ENCODE peak calls at places on chromosomes 2 and 18, in ten cellular contexts. H, X, F, E, S, B, J, O, W and L are unnamed samples. For H3K4me1, the result is how much of the 10 kb centered on the place peaks cover.

GRCh38 chr2:73291093-73291460 is 2.3 kb downstream of the EGR4 start:
- DNase-seq in B (peak), H (peak), O (peak), F (no peak), W (peak), E (peak), S (peak), J (peak), X (no peak), L (peak)

GRCh38 chr2:193276069-193276468 is 1081.3 kb upstream of the TMEFF2 start:
- DNase-seq in F (no peak), O (no peak), X (no peak), B (no peak), W (peak), E (no peak), H (no peak), J (no peak), S (no peak), L (no peak)

GRCh38 chr2:239201531-239201876 is 199.3 kb downstream of the HDAC4 start:
- DNase-seq in H (peak), E (no peak), S (no peak), O (no peak), B (peak), X (peak), J (no peak), F (no peak), W (no peak), L (peak)

GRCh38 chr2:54204476-54204875 is 51.6 kb downstream of the TSPYL6 start:
- DNase-seq in X (no peak), J (no peak), W (no peak), H (no peak), E (no peak), F (no peak), B (no peak), S (no peak), O (no peak), L (no peak)

GRCh38 chr2:188207554-188207953 is 84.1 kb upstream of the GULP1 start:
- DNase-seq in E (no peak), H (no peak), S (no peak), F (no peak), X (no peak), W (no peak), O (no peak), B (no peak), J (no peak), L (no peak)

GRCh38 chr2:70035344-70035844 is 51.9 kb upstream of the PCBP1 start:
- DNase-seq in S (no peak), J (peak), O (no peak), F (no peak), W (no peak), B (no peak), E (no peak), X (no peak), H (no peak), L (no peak)

GRCh38 chr2:40248294-40248693 is 203.6 kb downstream of the SLC8A1 start:
- DNase-seq in W (no peak), F (no peak), S (no peak), H (no peak), O (no peak), B (no peak), E (no peak), X (no peak), J (no peak), L (no peak)

GRCh38 chr2:120239488-120240287 is 13.0 kb upstream of the RALB start:
- DNase-seq in E (peak), H (peak), X (no peak), B (peak), O (peak), F (peak), W (no peak), S (peak), J (peak), L (peak)

GRCh38 chr18:13603304-13604019 is 122.9 kb downstream of the FAM210A start:
- DNase-seq in B (no peak), J (no peak), W (no peak), H (no peak), S (no peak), F (no peak), O (no peak), X (no peak), E (no peak), L (no peak)

GRCh38 chr18:76374330-76375281 is 120.4 kb downstream of the ZNF516 start:
- DNase-seq in J (no peak), E (no peak), S (no peak), X (no peak), H (no peak), B (peak), W (no peak), F (no peak), O (no peak), L (no peak)

GRCh38 chr18:6666286-6666685 is 63.2 kb upstream of the ARHGAP28 start:
- DNase-seq in O (no peak), B (no peak), W (no peak), J (no peak), E (peak), X (no peak), F (no peak), S (no peak), H (no peak), L (no peak)

GRCh38 chr2:241393524-241394196 is 37.6 kb downstream of the FARP2 start:
- DNase-seq in F (no peak), X (no peak), W (no peak), J (no peak), B (no peak), E (no peak), H (no peak), O (no peak), S (no peak), L (no peak)

GRCh38 chr2:233351423-233351822 is 2.9 kb upstream of the DGKD start:
- DNase-seq in E (no peak), W (no peak), S (no peak), O (no peak), H (no peak), X (no peak), B (no peak), F (no peak), J (no peak), L (no peak)

GRCh38 chr2:1995987-1996386 is 251.7 kb upstream of the PXDN start:
- DNase-seq in X (no peak), B (no peak), E (peak), S (no peak), W (no peak), H (no peak), O (no peak), J (no peak), F (no peak), L (no peak)

GRCh38 chr2:121360566-121361300 is 75.7 kb upstream of the TFCP2L1 start:
- DNase-seq in B (peak), F (no peak), E (peak), X (no peak), W (no peak), H (peak), J (peak), S (no peak), O (no peak), L (peak)

GRCh38 chr2:130824492-130825061 is 12.1 kb upstream of the ARHGEF4 start:
- DNase-seq in J (peak), B (no peak), O (no peak), E (peak), X (no peak), S (no peak), F (no peak), H (no peak), W (no peak), L (no peak)

GRCh38 chr2:30511122-30512083 is 64.4 kb downstream of the LCLAT1 start:
- DNase-seq in E (peak), H (no peak), W (peak), F (peak), S (no peak), B (peak), J (peak), O (peak), X (no peak), L (peak)

DNA sequence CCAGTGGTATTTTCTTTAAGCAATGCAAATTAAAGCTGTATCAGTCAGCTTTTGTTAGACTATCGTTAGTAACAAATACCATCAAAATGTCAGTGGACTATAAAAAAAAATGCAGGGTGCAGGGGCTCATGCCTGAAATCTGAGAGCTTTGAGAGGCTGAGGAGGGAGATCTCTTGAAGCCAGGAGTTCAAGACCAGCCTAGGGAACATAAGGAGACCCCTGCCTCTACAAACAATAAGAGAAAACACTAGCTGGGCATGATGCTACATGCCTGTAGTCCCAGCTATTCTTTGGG is 253.7 kb downstream of the MYCN start:
- DNase-seq in W (no peak), J (no peak), O (no peak), S (no peak), H (no peak), E (no peak), X (no peak), B (no peak), F (no peak), L (no peak)
- H3K4me1 ChIP-seq in W (under half), J (under half), O (under half), S (under half), H (under half), E (under half), X (under half), B (under half), F (under half), L (under half)

DNA sequence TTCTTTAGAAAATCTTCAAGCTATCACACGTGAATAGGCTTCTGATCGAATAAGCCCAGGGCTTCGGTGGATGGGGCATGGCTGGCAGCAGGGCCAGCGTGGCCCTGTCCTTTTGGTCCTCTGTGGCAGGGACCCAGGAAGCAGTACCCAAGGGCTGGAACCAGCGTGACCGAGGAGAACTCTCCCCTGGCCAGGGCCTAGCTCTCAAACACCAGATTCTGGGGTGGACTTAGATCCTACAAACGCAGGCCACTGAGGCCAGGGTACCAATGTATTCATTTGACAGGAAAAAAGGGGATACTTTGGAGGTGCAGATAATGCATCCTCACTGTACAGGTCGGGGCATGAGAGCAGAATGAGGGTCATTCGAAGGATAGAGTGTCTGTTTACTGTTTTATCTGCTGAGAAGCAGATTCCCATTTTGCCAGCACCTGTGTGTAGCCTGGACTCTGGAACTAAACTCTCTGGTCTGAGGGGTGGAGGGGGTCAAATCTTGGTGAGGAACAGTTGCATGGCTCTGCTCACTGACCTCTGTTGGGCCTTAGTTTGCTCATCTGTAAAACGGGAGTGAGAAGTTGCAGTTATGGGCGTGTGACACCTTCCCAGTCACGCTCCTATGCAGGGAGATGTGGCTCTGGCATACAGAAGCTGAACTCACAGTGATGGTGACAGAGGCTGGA is 51.4 kb downstream of the SH3BP4 start:
- DNase-seq in S (no peak), E (no peak), W (no peak), O (no peak), X (no peak), J (no peak), H (no peak), F (no peak), B (no peak), L (no peak)
- H3K4me1 ChIP-seq in S (under half), E (half or more), W (under half), O (half or more), X (under half), J (half or more), H (half or more), F (under half), B (half or more), L (half or more)

GRCh38 chr18:68461635-68462034 is 253.3 kb downstream of the TMX3 start:
- DNase-seq in W (no peak), F (no peak), X (no peak), S (no peak), B (no peak), O (no peak), H (no peak), J (no peak), E (no peak), L (no peak)
- H3K4me1 ChIP-seq in W (under half), F (under half), X (under half), S (under half), B (under half), O (under half), H (under half), J (under half), E (under half), L (under half)

GRCh38 chr2:64932327-64933216 is 56.6 kb upstream of the SLC1A4 start:
- DNase-seq in F (no peak), O (no peak), E (no peak), B (no peak), S (no peak), W (no peak), J (no peak), X (no peak), H (no peak), L (no peak)
- H3K4me1 ChIP-seq in F (under half), O (under half), E (under half), B (under half), S (under half), W (under half), J (under half), X (under half), H (under half), L (under half)

GRCh38 chr2:207828361-207829057 is 58.8 kb upstream of the FZD5 start:
- DNase-seq in X (no peak), O (peak), E (no peak), B (no peak), F (no peak), J (peak), S (peak), W (no peak), H (peak), L (no peak)
- H3K4me1 ChIP-seq in X (under half), O (half or more), E (under half), B (under half), F (under half), J (under half), S (under half), W (under half), H (under half), L (under half)